ENCODE peak calls at places on chromosomes 2 and 18, in four cellular contexts. M is HFF-Myc, W is right lobe of liver, A is right atrium auricular region. J is an unnamed sample.
A peak's percentile ranks its signal among the peaks of the same experiment; 100 is the strongest.

GRCh38 chr2:50491541-50492114 is 540.3 kb downstream of the NRXN1 start:
- DNase-seq in M (no peak), W (no peak), A (no peak), J (no peak)

GRCh38 chr2:79717364-79718007 is 204.6 kb downstream of the CTNNA2 start:
- DNase-seq in M (peak; percentile 56), W (no peak), A (no peak), J (no peak)

GRCh38 chr2:65061146-65061909 is 5.1 kb downstream of the CEP68 start:
- DNase-seq in M (no peak), W (no peak), A (no peak), J (no peak)

GRCh38 chr2:122328811-122329210 is 573.4 kb downstream of the TSN start:
- DNase-seq in M (no peak), W (no peak), A (no peak), J (no peak)

GRCh38 chr2:82792316-82792715 is 1666.8 kb downstream of the SUCLG1 start:
- DNase-seq in M (no peak), W (no peak), A (no peak), J (no peak)

GRCh38 chr2:129936334-129936934 is 43.0 kb upstream of the RAB6C start:
- DNase-seq in M (no peak), W (no peak), A (no peak), J (no peak)

GRCh38 chr2:161152302-161152701 is 7.9 kb upstream of the TANK start:
- DNase-seq in M (no peak), W (no peak), A (no peak), J (no peak)

GRCh38 chr2:163264376-163264775 is 425.8 kb upstream of the KCNH7 start:
- DNase-seq in M (no peak), W (no peak), A (no peak), J (no peak)

GRCh38 chr18:58852629-58853028 is 12.0 kb upstream of the ZNF532 start:
- DNase-seq in M (no peak), W (no peak), A (no peak), J (no peak)

GRCh38 chr18:22563098-22563707 is 145.5 kb upstream of the CTAGE1 start:
- DNase-seq in M (peak; percentile 78), W (no peak), A (peak; percentile 73), J (no peak)

GRCh38 chr2:139992078-139992477 is 1211.9 kb upstream of the NXPH2 start:
- DNase-seq in M (no peak), W (no peak), A (no peak), J (no peak)
- TF ChIP-seq CTCF in M (no peak), W (no peak), A (no peak), J (no peak)

DNA sequence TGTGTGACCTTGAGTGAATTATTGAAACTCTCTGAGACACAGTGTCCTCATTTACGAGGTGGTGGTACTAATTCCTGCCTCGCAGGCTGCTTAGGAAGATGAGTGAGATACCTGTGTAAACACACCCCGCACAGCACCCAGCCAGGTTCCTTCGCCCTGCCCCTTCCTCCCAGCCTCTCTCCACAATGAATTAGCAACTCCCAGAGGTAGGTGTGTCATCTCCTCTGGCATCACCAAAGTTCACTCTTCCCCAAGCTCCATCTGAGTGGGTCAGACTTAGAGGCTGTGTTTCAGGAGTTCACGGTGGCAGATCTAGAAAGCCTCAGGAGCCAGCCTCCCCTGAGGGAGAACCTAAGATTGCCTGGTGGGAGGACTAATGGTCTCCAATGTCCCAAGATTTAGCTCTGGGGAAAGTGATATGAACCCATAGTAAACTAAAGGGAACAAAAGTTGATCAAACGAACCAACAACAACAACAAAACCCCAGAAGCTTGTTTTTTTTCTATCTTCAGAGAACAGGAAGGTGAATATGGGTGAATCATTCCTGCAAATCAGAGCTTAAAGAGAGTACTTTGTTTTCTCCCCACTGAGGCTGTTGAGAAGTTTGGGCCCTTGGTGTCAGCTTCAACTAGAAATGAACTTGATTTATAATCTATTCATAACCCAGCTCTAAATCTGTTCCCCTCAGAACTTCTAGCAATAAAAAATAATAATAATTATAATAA is 44.4 kb upstream of the NRP2 start:
- DNase-seq in M (no peak), W (no peak), A (no peak), J (no peak)
- TF ChIP-seq CTCF in M (no peak), W (no peak), A (no peak), J (no peak)

GRCh38 chr18:29879763-29880162 is 1162.8 kb downstream of the DSC3 start:
- DNase-seq in M (no peak), W (no peak), A (no peak), J (no peak)

GRCh38 chr18:29873211-29873610 is 1169.3 kb downstream of the DSC3 start:
- DNase-seq in M (no peak), W (no peak), A (no peak), J (no peak)

GRCh38 chr18:29874519-29875098 is 1167.9 kb downstream of the DSC3 start:
- DNase-seq in M (peak; percentile 11), W (no peak), A (no peak), J (no peak)
- TF ChIP-seq CTCF in M (peak; percentile 44), W (peak; percentile 42), A (peak; percentile 56), J (peak; percentile 83)

GRCh38 chr2:20185176-20186022 is 39.5 kb downstream of the SDC1 start:
- DNase-seq in M (no peak), W (peak; percentile 50), A (no peak), J (no peak)
- TF ChIP-seq CTCF in M (no peak), W (no peak), A (no peak), J (no peak)

GRCh38 chr18:12422936-12423335 is 15.2 kb downstream of the PRELID3A start:
- DNase-seq in M (no peak), W (no peak), A (no peak), J (peak; percentile 62)
- TF ChIP-seq CTCF in M (peak; percentile 9), W (no peak), A (no peak), J (peak; percentile 41)

DNA sequence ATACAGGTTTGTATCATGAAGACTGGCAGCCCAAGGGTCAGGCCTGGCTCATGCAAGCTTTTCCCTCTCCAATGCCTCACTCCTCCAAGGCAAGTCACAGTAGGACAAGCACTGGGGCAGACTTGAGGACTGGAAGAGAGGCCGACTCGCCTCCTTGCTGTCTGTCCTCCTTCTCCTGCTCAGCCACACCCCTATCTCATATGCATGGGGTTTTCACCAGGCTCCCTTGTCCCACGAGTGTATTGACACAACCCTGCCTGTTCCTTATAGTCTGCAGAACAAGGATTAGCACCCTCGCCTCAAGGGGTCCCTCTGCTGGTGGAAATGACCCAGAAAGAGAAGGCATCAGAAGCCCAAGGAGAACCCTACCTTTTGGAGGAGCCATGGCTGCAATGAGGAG is 223.7 kb downstream of the SOX11 start:
- DNase-seq in M (no peak), W (no peak), A (no peak), J (no peak)
- TF ChIP-seq CTCF in M (peak; percentile 25), W (peak; percentile 6), A (peak; percentile 46), J (peak; percentile 62)

DNA sequence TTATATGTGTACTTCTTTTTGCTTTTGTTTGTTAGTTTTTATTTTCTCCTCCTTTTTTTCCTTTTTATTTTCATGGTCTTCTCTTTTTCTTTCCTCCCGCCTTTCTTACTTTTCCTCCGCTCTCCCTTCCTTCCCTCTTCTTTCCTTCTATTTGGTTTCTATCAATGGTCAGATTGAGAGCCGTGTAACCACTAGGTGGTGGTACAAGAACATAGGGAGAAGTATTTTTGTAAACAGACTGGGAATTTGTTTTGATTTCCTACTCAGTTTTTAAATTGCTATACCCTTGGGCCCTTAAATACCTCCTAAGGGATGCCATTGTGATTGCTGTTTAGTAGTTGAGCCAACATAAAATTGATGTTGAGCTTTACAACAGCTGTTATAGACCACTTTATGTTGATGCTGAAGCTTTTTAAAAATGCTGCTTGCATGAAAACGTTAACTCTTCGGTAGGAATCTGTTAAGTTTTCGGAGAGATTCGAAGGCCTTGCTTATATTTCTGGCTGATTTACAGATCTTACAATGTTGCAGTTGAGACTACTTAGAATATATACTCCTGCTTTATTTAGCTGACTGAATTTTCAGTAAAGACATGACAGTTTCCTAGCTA is 124.2 kb downstream of the UBE2E3 start:
- DNase-seq in M (peak; percentile 61), W (no peak), A (no peak), J (no peak)
- TF ChIP-seq CTCF in M (peak; percentile 71), W (peak; percentile 49), A (peak; percentile 67), J (peak; percentile 98)

J was measured in chondrocyte.